ENCODE peak calls at places on chromosomes 12 and 14, in four cellular contexts. X is IMR-90, R is ovary, H is Peyer's patch. C is an unnamed sample. For H3K9me3, the result is how much of the 10 kb centered on the place peaks cover.

GRCh38 chr14:38255408-38255672 is 553 bp downstream of the CLEC14A start:
- DNase-seq in X (no peak), H (peak), R (no peak), C (peak)

GRCh38 chr12:123076604-123077297 is 74.1 kb downstream of the PITPNM2 start:
- DNase-seq in H (no peak), R (no peak), X (no peak), C (peak)

GRCh38 chr12:132481345-132481744 is 8.6 kb upstream of the FBRSL1 start:
- DNase-seq in H (no peak), X (no peak), R (no peak), C (no peak)

GRCh38 chr12:12926571-12927071 is 25.3 kb downstream of the GPRC5D start:
- DNase-seq in H (no peak), X (no peak), R (no peak), C (no peak)

GRCh38 chr12:130698106-130698505 is 18.0 kb downstream of the RIMBP2 start:
- DNase-seq in X (no peak), R (no peak), H (no peak), C (no peak)

GRCh38 chr12:112216223-112216622 is 90.9 kb downstream of the TRAFD1 start:
- DNase-seq in R (no peak), H (no peak), X (no peak), C (no peak)

GRCh38 chr12:132589856-132590255 is 20.5 kb downstream of the LRCOL1 start:
- DNase-seq in R (no peak), H (no peak), X (no peak), C (no peak)

GRCh38 chr14:77045570-77045890 is 17.0 kb upstream of the IRF2BPL start:
- DNase-seq in R (no peak), X (no peak), H (no peak), C (no peak)

GRCh38 chr12:286531-287300 is 24.1 kb upstream of the SLC6A13 start:
- DNase-seq in X (no peak), R (no peak), H (no peak), C (no peak)

GRCh38 chr12:109827566-109828550 is 5.3 kb downstream of the TRPV4 start:
- DNase-seq in H (no peak), X (no peak), R (no peak), C (peak)

GRCh38 chr12:52235822-52236291 is 2.8 kb downstream of the KRT7 start:
- DNase-seq in R (no peak), X (no peak), H (peak), C (peak)

GRCh38 chr14:74213907-74214803 is 25.1 kb upstream of the VSX2 start:
- DNase-seq in X (no peak), R (no peak), H (no peak), C (no peak)

GRCh38 chr14:22549981-22550670 is 38.9 kb downstream of the DAD1 start:
- DNase-seq in R (no peak), X (peak), H (no peak), C (peak)

GRCh38 chr14:47929334-47929733 is 253.9 kb upstream of the MDGA2 start:
- DNase-seq in X (no peak), R (no peak), H (no peak), C (no peak)

GRCh38 chr14:102728509-102728908 is 48.7 kb upstream of the TRAF3 start:
- DNase-seq in H (no peak), X (no peak), R (no peak), C (peak)

GRCh38 chr14:93894992-93895391 is 32.2 kb upstream of the FAM181A start:
- DNase-seq in R (no peak), X (no peak), H (no peak), C (no peak)

GRCh38 chr14:20687362-20688166 is 1.0 kb upstream of the ANG start:
- DNase-seq in H (peak), X (no peak), R (no peak), C (no peak)

GRCh38 chr12:13772264-13772663 is 209.1 kb downstream of the GRIN2B start:
- DNase-seq in X (no peak), H (no peak), R (no peak), C (no peak)

GRCh38 chr12:43277630-43278267 is 274.3 kb downstream of the ADAMTS20 start:
- DNase-seq in R (no peak), X (peak), H (no peak), C (no peak)

GRCh38 chr12:92695056-92695455 is 7.7 kb upstream of the PLEKHG7 start:
- DNase-seq in X (no peak), H (no peak), R (no peak), C (no peak)

GRCh38 chr14:34833545-34834523 is 41.3 kb downstream of the BAZ1A start:
- DNase-seq in R (no peak), X (no peak), H (no peak), C (no peak)

GRCh38 chr12:109632299-109632698 is 58.7 kb downstream of the MVK start:
- DNase-seq in H (no peak), X (no peak), R (no peak), C (no peak)

GRCh38 chr12:28550757-28551381 is 360.6 kb downstream of the CCDC91 start:
- DNase-seq in R (no peak), H (no peak), X (peak), C (no peak)

GRCh38 chr14:92316937-92317336 is 6.0 kb upstream of the SLC24A4 start:
- DNase-seq in R (no peak), X (no peak), H (no peak), C (no peak)

GRCh38 chr12:11705010-11705409 is 55.5 kb downstream of the ETV6 start:
- DNase-seq in R (peak), X (peak), H (no peak), C (peak)

GRCh38 chr14:101627913-101628257 is 66.6 kb downstream of the DIO3 start:
- DNase-seq in H (no peak), X (no peak), R (no peak), C (no peak)

GRCh38 chr14:90397401-90398314 is 829 bp downstream of the CALM1 start:
- DNase-seq in H (peak), X (peak), R (peak), C (peak)

GRCh38 chr12:3247596-3248270 is 170.6 kb downstream of the TSPAN9 start:
- DNase-seq in R (no peak), H (no peak), X (no peak), C (no peak)

GRCh38 chr14:61750708-61751474 is 11.3 kb upstream of the SNAPC1 start:
- DNase-seq in X (peak), R (peak), H (peak), C (peak)
- TF ChIP-seq POLR2A in X (no peak), R (no peak), H (peak), C (no peak)

DNA sequence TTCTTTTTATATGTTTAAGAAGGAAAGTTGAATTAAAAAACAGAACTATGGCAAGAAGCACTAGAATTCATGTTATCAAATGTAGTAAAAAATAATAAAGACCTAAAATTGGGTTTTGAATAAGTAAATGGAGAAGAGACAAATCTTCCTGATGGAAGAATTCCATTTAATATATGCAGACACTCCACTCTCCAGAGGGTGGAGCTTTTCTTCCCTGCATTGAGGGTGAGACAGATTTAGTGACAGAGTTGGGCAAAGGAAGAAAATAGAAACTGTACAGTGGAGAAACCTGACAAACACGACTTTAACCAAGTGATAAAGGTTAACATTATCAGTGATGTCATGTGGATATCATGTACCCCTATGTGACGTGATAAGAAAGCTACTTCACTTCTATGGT is 217.6 kb downstream of the PRKD1 start:
- DNase-seq in R (no peak), H (no peak), X (peak), C (no peak)
- H3K9me3 ChIP-seq in R (under half), H (under half), X (under half), C (under half)

GRCh38 chr12:53251477-53252348 is 16.4 kb upstream of the ESPL1 start:
- DNase-seq in R (peak), X (peak), H (peak), C (peak)
- TF ChIP-seq POLR2A in R (peak), X (peak), H (no peak), C (peak)

GRCh38 chr12:34404377-34405285 is 382.3 kb downstream of the ALG10 start:
- DNase-seq in H (peak), X (no peak), R (peak), C (peak)

GRCh38 chr12:34407813-34408212 is 385.5 kb downstream of the ALG10 start:
- DNase-seq in R (no peak), X (no peak), H (no peak), C (no peak)

GRCh38 chr12:34406996-34407300 is 384.7 kb downstream of the ALG10 start:
- DNase-seq in R (no peak), X (no peak), H (peak), C (peak)

GRCh38 chr12:34405286-34406227 is 383.3 kb downstream of the ALG10 start:
- DNase-seq in H (peak), X (no peak), R (peak), C (peak)

DNA sequence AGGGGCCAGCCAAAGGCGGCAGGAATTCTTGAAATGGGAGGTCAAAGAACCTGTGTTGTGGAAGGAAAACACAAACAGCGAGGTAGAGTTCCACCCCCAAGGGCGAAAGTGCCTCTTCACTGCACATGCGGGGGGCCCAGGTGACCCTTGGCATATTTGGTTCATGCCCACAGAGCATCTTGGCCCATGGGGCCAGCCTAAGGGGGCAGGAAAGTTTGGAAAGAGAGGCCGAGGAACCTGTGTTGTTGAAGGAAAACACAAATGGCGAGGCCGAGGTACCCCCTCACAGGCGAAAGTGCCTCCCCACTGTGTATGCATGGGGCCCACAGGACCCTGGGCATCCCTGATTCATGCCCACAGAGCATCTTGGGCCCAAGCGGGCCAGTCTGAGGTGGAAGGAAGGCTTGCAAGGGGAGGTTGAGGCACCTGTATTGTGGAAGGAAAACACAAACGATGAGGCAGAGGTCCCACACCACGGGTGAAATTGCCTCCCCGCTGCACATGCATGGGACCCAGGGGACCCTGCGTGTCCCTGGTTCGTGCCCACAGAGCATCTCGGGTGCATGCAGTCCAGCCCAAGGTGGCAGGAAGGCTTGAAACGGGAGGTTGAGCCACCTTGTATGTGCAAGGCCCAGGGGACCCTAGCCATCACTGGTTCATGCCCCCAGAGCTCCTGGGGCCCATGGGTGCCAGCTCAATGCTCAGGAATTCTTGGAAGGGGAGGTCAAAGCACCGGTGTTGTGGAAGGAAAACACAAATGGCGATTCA is 384.1 kb downstream of the ALG10 start:
- DNase-seq in X (no peak), R (no peak), H (peak), C (peak)
- H3K9me3 ChIP-seq in X (under half), R (under half), H (half or more), C (under half)

DNA sequence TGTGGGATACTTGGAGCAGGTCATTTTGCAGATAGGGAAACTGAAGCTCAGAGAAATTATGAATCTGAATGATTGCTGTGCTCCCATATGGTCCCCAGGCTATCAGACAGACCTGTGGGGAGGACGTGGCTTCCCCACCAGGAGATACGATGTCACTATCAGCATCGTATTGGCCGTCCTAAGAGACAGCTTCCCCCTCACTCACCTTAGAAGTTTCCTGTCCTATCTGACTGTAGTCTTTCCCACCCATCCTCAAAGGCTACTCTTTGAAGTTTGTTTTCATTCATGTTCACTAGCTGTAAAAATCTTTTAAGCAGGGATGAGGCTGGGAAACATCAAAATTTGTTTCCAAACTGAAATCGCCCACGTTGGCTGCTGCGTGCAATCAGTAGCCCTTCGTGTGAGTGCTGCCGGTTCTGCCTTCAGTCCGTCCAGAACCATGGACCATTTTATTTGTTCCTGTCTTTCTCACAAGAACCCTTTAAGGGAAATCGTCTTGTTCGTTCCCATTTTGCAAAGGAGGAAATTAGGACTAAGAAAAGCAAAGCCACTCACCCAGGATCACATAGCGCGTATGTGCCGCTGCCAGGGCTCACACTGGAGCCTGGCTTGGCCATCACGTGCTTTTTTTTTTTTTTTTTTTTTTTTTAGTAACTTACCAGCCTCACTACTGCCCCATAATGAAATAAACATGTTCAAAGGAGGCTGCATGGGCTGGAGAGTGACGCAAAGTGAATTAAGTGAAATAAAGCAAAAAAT is 1.0 kb upstream of the KDM2B start:
- DNase-seq in H (no peak), X (peak), R (no peak), C (peak)
- TF ChIP-seq POLR2A in H (no peak), X (no peak), R (no peak), C (no peak)

GRCh38 chr14:39555749-39556148 is 123.5 kb upstream of the FBXO33 start:
- DNase-seq in H (no peak), R (no peak), X (no peak), C (no peak)
- H3K9me3 ChIP-seq in H (under half), R (under half), X (under half), C (under half)